ENCODE peak calls at places on chromosome 5, in seven cellular contexts. T is body of pancreas, I is spleen, E is heart left ventricle, O is Peyer's patch, D is uterus, R is endothelial cell of umbilical vein. F is an unnamed sample.

GRCh38 chr5:20445326-20445860 is 457.4 kb upstream of the CDH18 start:
- DNase-seq in T (no peak), I (no peak), E (no peak), O (no peak), D (no peak), R (no peak), F (no peak)

GRCh38 chr5:103120607-103121200 is 603 bp downstream of the PPIP5K2 start:
- DNase-seq in T (no peak), I (no peak), E (no peak), O (peak), D (no peak), R (peak), F (no peak)

GRCh38 chr5:179827684-179828083 is 7.0 kb downstream of the SQSTM1 start:
- DNase-seq in T (peak), I (peak), E (no peak), O (peak), D (no peak), R (peak), F (no peak)

GRCh38 chr5:180401236-180401907 is 48.2 kb upstream of the GFPT2 start:
- DNase-seq in T (no peak), I (no peak), E (no peak), O (no peak), D (no peak), R (no peak), F (no peak)

GRCh38 chr5:11082546-11082945 is 321.5 kb upstream of the DAP start:
- DNase-seq in T (no peak), I (no peak), E (no peak), O (no peak), D (no peak), R (no peak), F (no peak)

GRCh38 chr5:89595065-89595464 is 712.1 kb upstream of the MEF2C start:
- DNase-seq in T (no peak), I (no peak), E (no peak), O (no peak), D (no peak), R (no peak), F (no peak)

GRCh38 chr5:156920042-156920860 is 42.8 kb downstream of the TIMD4 start:
- DNase-seq in T (peak), I (no peak), E (no peak), O (no peak), D (no peak), R (no peak), F (no peak)

GRCh38 chr5:4862500-4862899 is 277.6 kb upstream of the ADAMTS16 start:
- DNase-seq in T (no peak), I (no peak), E (no peak), O (no peak), D (no peak), R (peak), F (no peak)

GRCh38 chr5:10797246-10797645 is 36.2 kb upstream of the DAP start:
- DNase-seq in T (no peak), I (no peak), E (no peak), O (no peak), D (no peak), R (no peak), F (no peak)

GRCh38 chr5:76457685-76458491 is 54.8 kb downstream of the IQGAP2 start:
- DNase-seq in T (no peak), I (no peak), E (no peak), O (no peak), D (no peak), R (no peak), F (no peak)

GRCh38 chr5:44987026-44987425 is 178.3 kb downstream of the MRPS30 start:
- DNase-seq in T (no peak), I (no peak), E (no peak), O (no peak), D (no peak), R (no peak), F (no peak)

GRCh38 chr5:2163940-2164490 is 281.3 kb upstream of the IRX4 start:
- DNase-seq in T (no peak), I (peak), E (no peak), O (no peak), D (no peak), R (no peak), F (no peak)

GRCh38 chr5:124007675-124008398 is 495.9 kb downstream of the CSNK1G3 start:
- DNase-seq in T (no peak), I (no peak), E (no peak), O (no peak), D (no peak), R (no peak), F (no peak)

GRCh38 chr5:6484446-6484845 is 35.8 kb downstream of the UBE2QL1 start:
- DNase-seq in T (no peak), I (no peak), E (no peak), O (no peak), D (no peak), R (no peak), F (no peak)

GRCh38 chr5:54753034-54753433 is 232.4 kb downstream of the ESM1 start:
- DNase-seq in T (peak), I (no peak), E (no peak), O (no peak), D (no peak), R (no peak), F (peak)

GRCh38 chr5:143842920-143843319 is 31.0 kb downstream of the HMHB1 start:
- DNase-seq in T (no peak), I (no peak), E (no peak), O (no peak), D (no peak), R (no peak), F (no peak)

GRCh38 chr5:140174472-140175366 is at the start of gene CYSTM1:
- DNase-seq in T (peak), I (peak), E (peak), O (peak), D (peak), R (peak), F (peak)

GRCh38 chr5:402615-403359 is 40.2 kb upstream of the EXOC3 start:
- DNase-seq in T (no peak), I (peak), E (no peak), O (peak), D (no peak), R (no peak), F (peak)

GRCh38 chr5:86974910-86975309 is 292.8 kb upstream of the RASA1 start:
- DNase-seq in T (no peak), I (no peak), E (no peak), O (no peak), D (no peak), R (no peak), F (no peak)

GRCh38 chr5:157481255-157481654 is 21.2 kb downstream of the NIPAL4 start:
- DNase-seq in T (no peak), I (no peak), E (no peak), O (peak), D (no peak), R (no peak), F (no peak)

GRCh38 chr5:75617746-75618352 is 6.6 kb downstream of the ANKDD1B start:
- DNase-seq in T (no peak), I (no peak), E (no peak), O (no peak), D (no peak), R (no peak), F (no peak)

GRCh38 chr5:151480859-151481258 is 33.5 kb downstream of the SLC36A1 start:
- DNase-seq in T (peak), I (no peak), E (no peak), O (no peak), D (no peak), R (no peak), F (no peak)

GRCh38 chr5:154287136-154287535 is 96.6 kb downstream of the GALNT10 start:
- DNase-seq in T (peak), I (no peak), E (no peak), O (no peak), D (no peak), R (peak), F (no peak)

GRCh38 chr5:81021951-81022687 is 62.0 kb downstream of the RASGRF2 start:
- DNase-seq in T (no peak), I (no peak), E (no peak), O (no peak), D (no peak), R (no peak), F (no peak)

GRCh38 chr5:141319202-141319601 is 1.4 kb downstream of the TAF7 start:
- DNase-seq in T (no peak), I (no peak), E (no peak), O (no peak), D (no peak), R (no peak), F (no peak)

GRCh38 chr5:141322261-141322660 is 1.7 kb upstream of the TAF7 start:
- DNase-seq in T (no peak), I (no peak), E (no peak), O (no peak), D (no peak), R (no peak), F (no peak)

GRCh38 chr5:141319699-141320098 is 885 bp downstream of the TAF7 start:
- DNase-seq in T (no peak), I (no peak), E (no peak), O (no peak), D (no peak), R (no peak), F (no peak)

GRCh38 chr5:141326088-141326854 is 4.0 kb upstream of the PCDHGA1 start:
- DNase-seq in T (peak), I (peak), E (peak), O (peak), D (peak), R (peak), F (no peak)

GRCh38 chr5:141320225-141321169 is at the start of gene TAF7:
- DNase-seq in T (peak), I (peak), E (peak), O (peak), D (peak), R (peak), F (peak)
- TF ChIP-seq POLR2A in T (peak), I (peak), E (peak), O (peak), D (peak), R (peak), F (peak)

GRCh38 chr5:172800088-172800551 is 29.1 kb upstream of the DUSP1 start:
- DNase-seq in T (peak), I (peak), E (peak), O (peak), D (peak), R (no peak), F (no peak)

GRCh38 chr5:172797800-172798199 is 26.8 kb upstream of the DUSP1 start:
- DNase-seq in T (no peak), I (no peak), E (no peak), O (peak), D (no peak), R (no peak), F (no peak)

GRCh38 chr5:172798422-172799215 is 27.6 kb upstream of the DUSP1 start:
- DNase-seq in T (peak), I (peak), E (no peak), O (peak), D (peak), R (peak), F (no peak)

GRCh38 chr5:172801184-172801671 is 30.2 kb upstream of the DUSP1 start:
- DNase-seq in T (no peak), I (no peak), E (no peak), O (peak), D (no peak), R (no peak), F (no peak)

GRCh38 chr5:172799416-172799815 is 28.4 kb upstream of the DUSP1 start:
- DNase-seq in T (no peak), I (no peak), E (no peak), O (peak), D (no peak), R (no peak), F (no peak)
- TF ChIP-seq POLR2A in T (no peak), I (no peak), E (no peak), O (no peak), D (no peak), R (no peak), F (no peak)

DNA sequence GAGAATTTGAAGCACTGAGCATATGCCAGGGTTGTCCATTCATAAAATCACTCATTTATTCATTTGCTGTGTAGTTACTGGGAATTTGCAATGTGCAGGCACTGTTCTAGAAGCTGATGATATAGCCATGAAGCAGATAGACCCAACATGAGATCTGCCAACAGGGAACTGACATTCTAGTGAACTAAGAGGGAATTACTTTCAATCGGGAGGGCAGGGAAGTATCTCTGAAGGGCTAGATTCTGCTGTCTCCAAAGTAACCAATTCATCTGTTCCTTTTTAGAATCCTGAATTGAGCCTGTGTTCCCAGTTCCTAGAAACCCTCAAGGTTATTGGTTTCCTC is 11.4 kb upstream of the ARHGAP26 start:
- DNase-seq in T (no peak), I (no peak), E (no peak), O (no peak), D (no peak), R (no peak), F (no peak)
- TF ChIP-seq POLR2A in T (no peak), I (no peak), E (no peak), O (no peak), D (no peak), R (no peak), F (no peak)

GRCh38 chr5:148759101-148759500 is 67.3 kb upstream of the ADRB2 start:
- DNase-seq in T (no peak), I (no peak), E (no peak), O (no peak), D (no peak), R (no peak), F (no peak)

GRCh38 chr5:148765061-148765460 is 61.4 kb upstream of the ADRB2 start:
- DNase-seq in T (no peak), I (no peak), E (no peak), O (no peak), D (no peak), R (no peak), F (no peak)

GRCh38 chr5:148760945-148761638 is 65.3 kb upstream of the ADRB2 start:
- DNase-seq in T (no peak), I (no peak), E (no peak), O (no peak), D (no peak), R (no peak), F (no peak)
- TF ChIP-seq POLR2A in T (no peak), I (no peak), E (no peak), O (no peak), D (no peak), R (no peak), F (no peak)

F was measured in GM12891.